ENCODE peak calls at places on chromosomes 4 and X, in eight cellular contexts. P is ACHN; C is astrocyte; F is non-pigmented ciliary epithelial cell; M is lower leg skin; V is tibial nerve; T is KBM-7; Q is stimulated activated CD4-positive, alpha-beta T cell treated with anti-CD3 and anti-CD28 coated beads, TNF-alpha, amount 100 ng/mL, for 1 hour. L is an unnamed sample.

GRCh38 chrX:21745756-21746155 is 12.2 kb downstream of the SMPX start:
- DNase-seq in P (peak), C (no peak), V (peak), F (no peak), T (peak), M (no peak), Q (no peak), L (no peak)

GRCh38 chr4:142850478-142850877 is 4.4 kb upstream of the INPP4B start:
- DNase-seq in P (no peak), C (no peak), Q (no peak), T (no peak), F (no peak), M (no peak), V (no peak), L (no peak)

GRCh38 chrX:10156199-10157031 is at the start of gene CLCN4:
- DNase-seq in M (no peak), Q (no peak), F (no peak), V (no peak), T (peak), P (peak), C (no peak), L (peak)

GRCh38 chrX:44596277-44596676 is 53.6 kb upstream of the FUNDC1 start:
- DNase-seq in T (peak), Q (no peak), P (no peak), V (no peak), C (no peak), M (no peak), F (no peak), L (peak)

GRCh38 chr4:173413043-173413442 is 14.1 kb upstream of the SCRG1 start:
- DNase-seq in C (no peak), P (no peak), V (no peak), F (no peak), T (peak), M (no peak), Q (no peak), L (no peak)

GRCh38 chr4:95603393-95603792 is 54.6 kb upstream of the UNC5C start:
- DNase-seq in V (no peak), T (no peak), P (no peak), M (no peak), F (no peak), C (no peak), Q (no peak), L (no peak)

GRCh38 chrX:350534-351321 is 32.1 kb upstream of the GTPBP6 start:
- DNase-seq in P (no peak), F (no peak), Q (no peak), T (no peak), M (no peak), C (no peak), V (no peak), L (no peak)

GRCh38 chrX:132818638-132819037 is 139.8 kb downstream of the HS6ST2 start:
- DNase-seq in C (no peak), Q (no peak), T (no peak), F (no peak), M (no peak), P (no peak), V (no peak), L (no peak)

GRCh38 chr4:141074098-141074878 is 59.0 kb downstream of the RNF150 start:
- DNase-seq in V (no peak), Q (no peak), C (peak), P (no peak), F (no peak), M (no peak), T (no peak), L (no peak)

GRCh38 chr4:10104211-10104990 is 12.2 kb downstream of the WDR1 start:
- DNase-seq in T (no peak), C (no peak), Q (no peak), P (no peak), F (no peak), M (no peak), V (no peak), L (no peak)

GRCh38 chrX:2627272-2627867 is 63.7 kb upstream of the CD99 start:
- DNase-seq in F (no peak), T (peak), M (no peak), P (peak), V (no peak), Q (no peak), C (peak), L (peak)

GRCh38 chr4:25523405-25523804 is 132.2 kb upstream of the SLC34A2 start:
- DNase-seq in Q (no peak), P (no peak), C (no peak), T (no peak), M (no peak), V (no peak), F (no peak), L (no peak)

GRCh38 chr4:124372916-124373315 is 339.6 kb downstream of the ANKRD50 start:
- DNase-seq in M (no peak), F (no peak), V (no peak), T (no peak), C (no peak), Q (no peak), P (no peak), L (no peak)

GRCh38 chr4:114606240-114606639 is 7.6 kb downstream of the UGT8 start:
- DNase-seq in P (no peak), V (no peak), T (no peak), M (no peak), C (no peak), F (no peak), Q (no peak), L (no peak)

GRCh38 chr4:189032939-189033338 is 893.7 kb downstream of the TRIML1 start:
- DNase-seq in Q (no peak), F (no peak), P (no peak), M (no peak), T (no peak), C (no peak), V (no peak), L (no peak)

GRCh38 chr4:147361726-147362125 is 119.2 kb upstream of the EDNRA start:
- DNase-seq in V (no peak), T (no peak), F (peak), M (no peak), C (peak), Q (no peak), P (no peak), L (no peak)

GRCh38 chr4:156420557-156420956 is 466.9 kb upstream of the CTSO start:
- DNase-seq in F (no peak), M (no peak), C (peak), T (no peak), P (no peak), V (no peak), Q (no peak), L (no peak)

GRCh38 chr4:120754590-120754989 is 167.9 kb downstream of the PRDM5 start:
- DNase-seq in F (no peak), P (no peak), M (no peak), Q (no peak), V (no peak), C (no peak), T (no peak), L (no peak)

GRCh38 chrX:112163916-112164315 is 81.3 kb upstream of the TRPC5 start:
- DNase-seq in Q (no peak), V (no peak), M (no peak), C (peak), T (no peak), P (no peak), F (no peak), L (no peak)

GRCh38 chrX:65532016-65532415 is 2.6 kb downstream of the LAS1L start:
- DNase-seq in C (no peak), M (no peak), Q (no peak), T (no peak), P (no peak), V (no peak), F (no peak), L (no peak)

GRCh38 chrX:132648870-132649269 is 160.0 kb upstream of the MBNL3 start:
- DNase-seq in Q (no peak), P (no peak), V (no peak), T (no peak), M (no peak), F (no peak), C (peak), L (no peak)

GRCh38 chrX:153638436-153639176 is 8.4 kb upstream of the DUSP9 start:
- DNase-seq in Q (no peak), M (peak), P (no peak), C (no peak), T (no peak), V (no peak), F (no peak), L (no peak)

GRCh38 chr4:29708473-29708872 is 1011.7 kb upstream of the PCDH7 start:
- DNase-seq in V (no peak), F (peak), T (no peak), M (no peak), C (peak), Q (no peak), P (no peak), L (no peak)

GRCh38 chrX:131821945-131822622 is 201.0 kb upstream of the STK26 start:
- DNase-seq in Q (no peak), F (no peak), V (no peak), C (peak), T (no peak), M (peak), P (no peak), L (peak)

GRCh38 chr4:185359767-185360446 is 35.8 kb downstream of the LRP2BP start:
- DNase-seq in Q (no peak), C (peak), F (peak), M (no peak), T (no peak), V (no peak), P (no peak), L (no peak)

GRCh38 chr4:145930592-145930991 is 8.0 kb downstream of the ZNF827 start:
- DNase-seq in P (no peak), V (no peak), Q (no peak), T (no peak), C (no peak), M (no peak), F (no peak), L (no peak)

GRCh38 chr4:96103086-96103485 is 263.2 kb downstream of the PDHA2 start:
- DNase-seq in P (no peak), T (no peak), F (no peak), Q (no peak), V (no peak), M (no peak), C (peak), L (no peak)

GRCh38 chrX:8988456-8988855 is 45.5 kb downstream of the FAM9B start:
- DNase-seq in Q (no peak), F (no peak), P (no peak), C (peak), V (no peak), M (peak), T (no peak), L (no peak)

GRCh38 chr4:181991374-181991773 is 251.8 kb upstream of the TENM3 start:
- DNase-seq in P (no peak), V (no peak), Q (no peak), T (no peak), M (no peak), F (no peak), C (no peak), L (no peak)

GRCh38 chr4:147332101-147332500 is 148.8 kb upstream of the EDNRA start:
- DNase-seq in P (no peak), Q (no peak), V (no peak), M (no peak), C (no peak), T (no peak), F (no peak), L (no peak)

GRCh38 chr4:128840711-128841318 is 31.3 kb downstream of the JADE1 start:
- DNase-seq in Q (no peak), F (no peak), M (peak), P (no peak), T (no peak), V (no peak), C (no peak), L (no peak)

GRCh38 chr4:48706741-48707140 is 73.3 kb downstream of the FRYL start:
- DNase-seq in P (peak), C (no peak), Q (no peak), F (no peak), M (no peak), T (no peak), V (no peak), L (no peak)

GRCh38 chr4:82947498-82947897 is 47.0 kb downstream of the THAP9 start:
- DNase-seq in V (no peak), M (no peak), C (no peak), F (no peak), P (no peak), Q (no peak), T (no peak), L (no peak)

GRCh38 chr4:1870578-1871443 is at the start of gene NSD2:
- DNase-seq in C (peak), Q (peak), M (peak), P (peak), F (no peak), V (peak), T (peak), L (peak)

L was measured in GM06990.